ENCODE peak calls at places on chromosomes 6 and 20, in eight cellular contexts. C, L, T, O, G, W, M and D are unnamed samples.

GRCh38 chr6:168129292-168130167 is 50.5 kb upstream of the FRMD1 start:
- DNase-seq in C (peak; percentile 26), L (no peak), T (peak; percentile 44), O (no peak), G (no peak), W (no peak), M (no peak), D (no peak)

GRCh38 chr20:44601801-44602204 is 19.4 kb downstream of the PKIG start:
- DNase-seq in C (no peak), L (no peak), T (no peak), O (peak; percentile 88), G (peak; percentile 93), W (no peak), M (no peak), D (no peak)

GRCh38 chr6:137921823-137922222 is 54.8 kb downstream of the TNFAIP3 start:
- DNase-seq in C (no peak), L (no peak), T (no peak), O (no peak), G (no peak), W (no peak), M (no peak), D (no peak)

GRCh38 chr6:166005401-166005845 is 162.2 kb downstream of the TBXT start:
- DNase-seq in C (no peak), L (no peak), T (no peak), O (peak; percentile 72), G (no peak), W (no peak), M (peak; percentile 25), D (peak; percentile 55)

GRCh38 chr20:33570743-33571142 is 80.8 kb downstream of the CBFA2T2 start:
- DNase-seq in C (no peak), L (peak; percentile 41), T (no peak), O (no peak), G (no peak), W (no peak), M (no peak), D (no peak)

GRCh38 chr6:66849843-66850242 is 1142.8 kb upstream of the EYS start:
- DNase-seq in C (no peak), L (no peak), T (no peak), O (no peak), G (no peak), W (peak; percentile 11), M (no peak), D (no peak)

GRCh38 chr6:41274291-41274690 is 12.2 kb downstream of the TREM1 start:
- DNase-seq in C (no peak), L (no peak), T (no peak), O (no peak), G (no peak), W (no peak), M (no peak), D (no peak)

GRCh38 chr6:169812257-169812644 is 60.8 kb downstream of the ERMARD start:
- DNase-seq in C (no peak), L (no peak), T (no peak), O (no peak), G (no peak), W (no peak), M (no peak), D (no peak)

GRCh38 chr6:165308926-165309731 is at the start of gene C6orf118:
- DNase-seq in C (peak; percentile 90), L (no peak), T (peak; percentile 94), O (peak; percentile 67), G (peak; percentile 58), W (peak; percentile 78), M (peak; percentile 4), D (peak; percentile 93)

GRCh38 chr6:131822119-131822518 is 14.3 kb downstream of the ENPP1 start:
- DNase-seq in C (no peak), L (no peak), T (no peak), O (no peak), G (no peak), W (no peak), M (no peak), D (no peak)

DNA sequence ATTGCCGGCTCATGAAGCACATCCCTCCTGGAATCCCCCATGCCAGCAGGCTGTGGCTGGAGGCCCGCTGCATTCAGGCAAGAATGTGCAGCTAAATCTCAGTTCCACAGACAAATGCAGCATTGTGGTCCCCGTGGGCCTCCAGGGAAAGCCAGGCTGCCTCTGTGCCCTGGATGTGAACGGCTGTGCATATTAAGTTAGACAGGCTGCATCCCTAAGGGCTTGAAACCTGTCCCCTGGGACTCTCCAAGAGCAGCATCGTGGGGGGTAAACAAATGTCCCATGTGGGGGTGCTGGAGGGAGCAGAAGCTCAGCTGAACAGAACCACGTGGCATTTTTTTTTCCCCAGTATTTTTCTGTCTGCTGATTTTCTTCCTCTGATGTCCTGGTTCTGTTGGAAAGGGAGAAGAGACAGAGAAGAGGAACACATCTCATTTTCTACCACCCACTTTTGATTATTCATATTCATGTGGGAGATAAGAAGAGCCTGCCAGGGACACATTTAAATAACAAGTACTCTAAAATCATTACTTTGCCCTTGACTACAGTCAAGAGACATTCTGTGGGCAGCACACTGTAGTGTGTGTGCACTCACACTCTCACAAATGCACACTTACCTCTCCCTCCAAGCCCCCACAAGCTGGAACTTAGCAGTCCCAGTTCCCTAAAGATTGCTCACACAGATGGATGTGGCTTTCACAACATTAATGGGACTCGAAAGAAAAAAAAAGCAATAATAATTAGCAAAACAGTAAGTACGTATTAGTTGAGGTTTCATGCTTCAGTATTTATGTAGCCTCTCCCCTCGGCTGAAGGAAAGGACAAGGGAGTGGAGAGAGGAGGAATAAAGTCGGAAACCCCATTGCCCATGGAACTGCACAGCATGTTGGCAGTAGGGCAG is 16.9 kb downstream of the GFOD1 start:
- DNase-seq in C (no peak), L (no peak), T (peak; percentile 40), O (no peak), G (no peak), W (no peak), M (no peak), D (no peak)
- H3K27ac ChIP-seq in C (no peak overlapping the region), L (no peak overlapping the region), T (no peak overlapping the region), O (peak overlapping the region; percentile 39), G (no peak overlapping the region), W (no peak overlapping the region), M (no peak overlapping the region), D (no peak overlapping the region)

GRCh38 chr6:24274441-24275083 is 83.3 kb downstream of the DCDC2 start:
- DNase-seq in C (no peak), L (peak; percentile 41), T (no peak), O (no peak), G (peak; percentile 10), W (no peak), M (no peak), D (peak; percentile 26)

GRCh38 chr6:24273471-24273870 is 84.4 kb downstream of the DCDC2 start:
- DNase-seq in C (no peak), L (no peak), T (no peak), O (no peak), G (no peak), W (no peak), M (no peak), D (no peak)

GRCh38 chr6:24272148-24272547 is 85.7 kb downstream of the DCDC2 start:
- DNase-seq in C (no peak), L (no peak), T (no peak), O (no peak), G (no peak), W (no peak), M (no peak), D (no peak)

DNA sequence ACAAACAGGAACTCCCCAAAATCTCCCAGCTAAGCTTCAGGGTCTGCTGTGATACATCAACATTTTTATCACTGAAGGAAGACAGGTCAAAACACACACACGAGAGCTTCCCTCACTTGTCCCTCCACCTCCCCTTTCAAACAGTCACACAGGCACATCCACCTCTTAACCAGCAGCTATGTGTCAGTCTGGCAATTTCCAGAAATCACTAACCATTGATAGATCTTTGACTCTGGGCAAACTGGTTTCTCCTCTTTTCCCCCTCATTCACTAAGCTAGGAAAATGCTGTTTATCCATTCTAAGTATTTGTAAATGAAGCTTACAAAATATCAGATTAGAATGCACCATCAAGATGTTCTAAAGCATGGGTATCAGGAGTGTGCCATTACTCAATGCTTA is 87.8 kb downstream of the DCDC2 start:
- DNase-seq in C (no peak), L (no peak), T (no peak), O (no peak), G (no peak), W (no peak), M (no peak), D (no peak)
- H3K27ac ChIP-seq in C (no peak overlapping the region), L (no peak overlapping the region), T (no peak overlapping the region), O (no peak overlapping the region), G (no peak overlapping the region), W (no peak overlapping the region), M (no peak overlapping the region), D (no peak overlapping the region)

DNA sequence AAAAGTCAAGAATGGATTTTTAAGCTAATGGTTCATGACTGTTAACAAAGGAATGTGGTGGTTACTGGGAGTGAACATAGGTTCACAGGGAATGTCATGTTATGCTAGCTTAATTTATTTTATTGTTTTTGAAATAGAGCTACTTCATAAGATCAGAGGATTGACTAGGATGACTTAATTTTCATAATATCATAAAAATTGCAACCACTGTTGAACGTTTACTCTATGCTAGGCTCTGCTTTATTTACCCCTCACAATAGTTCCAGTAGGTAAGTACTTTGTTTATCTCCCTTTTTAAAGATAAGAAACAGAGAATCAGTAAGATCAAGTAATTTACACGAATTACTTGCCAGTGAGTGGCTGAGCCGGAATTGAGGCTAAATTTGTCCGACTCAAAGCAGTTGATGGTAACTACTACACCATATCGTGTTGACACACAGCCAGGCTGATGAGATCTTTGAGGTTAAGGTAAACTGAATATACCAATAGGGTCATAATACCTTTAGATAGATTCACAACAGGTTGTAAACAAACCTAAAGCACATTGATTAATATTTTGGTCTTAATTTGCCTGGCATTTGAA is 194.6 kb upstream of the CITED2 start:
- DNase-seq in C (no peak), L (no peak), T (no peak), O (no peak), G (peak; percentile 80), W (no peak), M (no peak), D (no peak)
- H3K27ac ChIP-seq in C (no peak overlapping the region), L (no peak overlapping the region), T (no peak overlapping the region), O (no peak overlapping the region), G (peak overlapping the region; percentile 81), W (no peak overlapping the region), M (no peak overlapping the region), D (no peak overlapping the region)

DNA sequence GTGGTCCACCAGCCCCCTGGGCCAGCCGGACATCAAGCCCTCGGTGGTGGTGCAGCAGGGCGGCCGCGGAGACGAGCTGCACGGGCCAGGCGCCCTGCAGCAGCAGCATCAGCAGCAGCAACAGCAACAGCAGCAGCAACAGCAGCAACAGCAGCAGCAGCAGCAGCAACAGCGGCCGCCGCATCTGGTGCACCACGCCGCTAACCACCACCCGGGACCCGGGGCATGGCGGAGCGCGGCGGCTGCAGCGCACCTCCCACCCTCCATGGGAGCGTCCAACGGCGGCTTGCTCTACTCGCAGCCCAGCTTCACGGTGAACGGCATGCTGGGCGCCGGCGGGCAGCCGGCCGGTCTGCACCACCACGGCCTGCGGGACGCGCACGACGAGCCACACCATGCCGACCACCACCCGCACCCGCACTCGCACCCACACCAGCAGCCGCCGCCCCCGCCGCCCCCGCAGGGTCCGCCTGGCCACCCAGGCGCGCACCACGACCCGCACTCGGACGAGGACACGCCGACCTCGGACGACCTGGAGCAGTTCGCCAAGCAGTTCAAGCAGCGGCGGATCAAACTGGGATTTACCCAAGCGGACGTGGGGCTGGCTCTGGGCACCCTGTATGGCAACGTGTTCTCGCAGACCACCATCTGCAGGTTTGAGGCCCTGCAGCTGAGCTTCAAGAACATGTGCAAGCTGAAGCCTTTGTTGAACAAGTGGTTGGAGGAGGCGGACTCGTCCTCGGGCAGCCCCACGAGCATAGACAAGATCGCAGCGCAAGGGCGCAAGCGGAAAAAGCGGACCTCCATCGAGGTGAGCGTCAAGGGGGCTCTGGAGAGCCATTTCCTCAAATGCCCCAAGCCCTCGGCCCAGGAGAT is 1.0 kb downstream of the POU3F2 start:
- DNase-seq in C (peak; percentile 73), L (peak; percentile 12), T (peak; percentile 81), O (no peak), G (no peak), W (peak; percentile 54), M (no peak), D (peak; percentile 69)
- H3K27ac ChIP-seq in C (no peak overlapping the region), L (no peak overlapping the region), T (peak overlapping the region; percentile 78), O (no peak overlapping the region), G (no peak overlapping the region), W (no peak overlapping the region), M (no peak overlapping the region), D (no peak overlapping the region)

GRCh38 chr20:23125625-23126191 is 39.6 kb upstream of the CD93 start:
- DNase-seq in C (no peak), L (no peak), T (no peak), O (no peak), G (no peak), W (no peak), M (no peak), D (no peak)
- H3K27ac ChIP-seq in C (no peak overlapping the region), L (no peak overlapping the region), T (no peak overlapping the region), O (no peak overlapping the region), G (no peak overlapping the region), W (no peak overlapping the region), M (no peak overlapping the region), D (no peak overlapping the region)